ENCODE peak calls at places on chromosome 22, in ten cellular contexts. Q is GM12865; F is stimulated activated naive CD8-positive, alpha-beta T cell treated with anti-CD3 and anti-CD28 coated beads, Interleukin-15, Interleukin-2, amounts not matched to agents 100 U/mL and 50 U/mL, for 24 hours; X is putamen; B is HuH-7.5; N is epithelial cell of esophagus; E is pancreas; U is PC-9; R is ELF-1; T is stimulated activated CD4-positive, alpha-beta T cell treated with anti-CD3 and anti-CD28 coated beads, Interleukin-15, amount 100 ng/mL, for 1 hour. V is an unnamed sample.

GRCh38 chr22:32378703-32379272 is 21.1 kb downstream of the RFPL3 start:
- DNase-seq in R (peak; percentile 63), Q (peak; percentile 34), B (peak; percentile 45), E (no peak), N (peak; percentile 51), U (peak; percentile 15), F (peak; percentile 13), T (no peak), X (peak; percentile 57), V (no peak)

GRCh38 chr22:46578251-46578823 is 40.9 kb upstream of the CELSR1 start:
- DNase-seq in N (no peak), B (no peak), X (no peak), F (no peak), Q (no peak), T (no peak), U (no peak), R (no peak), E (peak; percentile 43), V (no peak)

GRCh38 chr22:24994070-24994763 is 41.7 kb downstream of the KIAA1671 start:
- DNase-seq in E (no peak), U (peak; percentile 75), N (peak; percentile 98), Q (no peak), R (peak; percentile 60), T (no peak), F (peak; percentile 20), B (no peak), X (no peak), V (peak; percentile 64)

GRCh38 chr22:45768490-45768889 is 96.9 kb downstream of the ATXN10 start:
- DNase-seq in F (no peak), N (no peak), E (no peak), Q (no peak), X (no peak), R (peak; percentile 21), T (no peak), B (no peak), U (no peak), V (no peak)

GRCh38 chr22:33971561-33971961 is 51.3 kb upstream of the LARGE1 start:
- DNase-seq in R (no peak), B (no peak), T (no peak), U (no peak), Q (no peak), E (no peak), F (no peak), X (peak; percentile 81), N (no peak), V (no peak)

GRCh38 chr22:49329636-49330035 is 498.0 kb downstream of the BRD1 start:
- DNase-seq in X (no peak), T (no peak), U (no peak), R (no peak), Q (no peak), B (no peak), F (no peak), N (no peak), E (no peak), V (no peak)

GRCh38 chr22:39215430-39216142 is 29.2 kb downstream of the PDGFB start:
- DNase-seq in F (peak; percentile 48), T (no peak), E (peak; percentile 10), N (no peak), X (no peak), R (no peak), B (no peak), Q (peak; percentile 48), U (no peak), V (no peak)

GRCh38 chr22:36853407-36854099 is 7.3 kb upstream of the NCF4 start:
- DNase-seq in B (peak; percentile 33), E (peak; percentile 54), Q (peak; percentile 85), X (peak; percentile 31), T (peak; percentile 75), F (peak; percentile 94), N (peak; percentile 35), R (peak; percentile 86), U (peak; percentile 66), V (peak; percentile 94)

GRCh38 chr22:22870577-22871398 is 16.8 kb upstream of the IGLL5 start:
- DNase-seq in F (peak; percentile 2), R (no peak), U (no peak), T (no peak), X (no peak), E (no peak), N (no peak), B (no peak), Q (peak; percentile 46), V (peak; percentile 27)

GRCh38 chr22:46501701-46502100 is 35.7 kb downstream of the CELSR1 start:
- DNase-seq in F (no peak), R (no peak), X (no peak), Q (no peak), T (no peak), N (peak; percentile 78), E (no peak), U (peak; percentile 60), B (no peak), V (no peak)

GRCh38 chr22:40189979-40190378 is 12.3 kb downstream of the TNRC6B start:
- DNase-seq in T (no peak), R (no peak), Q (no peak), X (no peak), F (no peak), E (no peak), B (no peak), N (no peak), U (no peak), V (no peak)

GRCh38 chr22:28953399-28953798 is 70.0 kb downstream of the ZNRF3 start:
- DNase-seq in T (no peak), R (no peak), E (no peak), N (no peak), Q (no peak), B (no peak), F (no peak), U (no peak), X (no peak), V (no peak)

GRCh38 chr22:33884829-33885228 is 35.4 kb downstream of the LARGE1 start:
- DNase-seq in Q (no peak), B (no peak), F (no peak), E (no peak), R (no peak), X (no peak), U (no peak), T (no peak), N (no peak), V (no peak)

GRCh38 chr22:28810839-28811491 is 10.6 kb upstream of the XBP1 start:
- DNase-seq in F (peak; percentile 43), R (no peak), U (no peak), X (no peak), E (no peak), B (no peak), N (no peak), T (no peak), Q (no peak), V (peak; percentile 75)

GRCh38 chr22:19357270-19358105 is 66.0 kb upstream of the CLTCL1 start:
- DNase-seq in X (no peak), E (no peak), Q (no peak), R (no peak), B (no peak), N (no peak), U (no peak), T (no peak), F (no peak), V (no peak)

GRCh38 chr22:46051646-46052045 is 74.7 kb upstream of the WNT7B start:
- DNase-seq in T (no peak), N (no peak), F (no peak), E (no peak), U (no peak), Q (no peak), X (no peak), R (no peak), B (no peak), V (no peak)

GRCh38 chr22:17968126-17968525 is 56.2 kb downstream of the MICAL3 start:
- DNase-seq in B (no peak), E (no peak), R (no peak), N (no peak), F (no peak), X (no peak), U (no peak), T (no peak), Q (no peak), V (no peak)

GRCh38 chr22:41048791-41049717 is 43.3 kb upstream of the EP300 start:
- DNase-seq in E (peak; percentile 56), B (no peak), U (peak; percentile 85), R (peak; percentile 96), X (peak; percentile 7), F (no peak), N (no peak), Q (no peak), T (no peak), V (no peak)

GRCh38 chr22:41963453-41964105 is 5.7 kb upstream of the SEPTIN3 start:
- DNase-seq in U (no peak), F (no peak), X (peak; percentile 81), N (no peak), E (no peak), T (no peak), Q (no peak), B (no peak), R (no peak), V (no peak)

V was measured in activated CD8-positive, alpha-beta T cell treated with anti-CD3 and anti-CD28 coated beads, Interleukin-2, amount 10 ng/mL, durations not matched to agents 7 days and 5 days.